ENCODE peak calls at places on chromosomes 11 and 22, in eight cellular contexts. M is CD8-positive, alpha-beta T cell; T is vagina; P is cardiac muscle cell; H is HCT116; G is fibroblast of lung; E is left ventricle myocardium inferior; Z is foreskin keratinocyte. F is an unnamed sample.

GRCh38 chr11:9577551-9577950 is 4.1 kb downstream of the WEE1 start:
- DNase-seq in G (peak; percentile 59), H (no peak), Z (no peak), P (peak; percentile 67), M (no peak), E (no peak), T (no peak), F (no peak)

GRCh38 chr22:45336971-45337431 is 27.3 kb downstream of the FAM118A start:
- DNase-seq in G (no peak), T (no peak), Z (no peak), H (no peak), P (peak; percentile 67), M (peak; percentile 63), E (peak; percentile 84), F (no peak)

GRCh38 chr11:124897681-124898680 is at the start of gene ROBO4:
- DNase-seq in H (peak; percentile 22), Z (peak; percentile 91), M (no peak), T (peak; percentile 81), P (peak; percentile 90), G (peak; percentile 94), E (peak; percentile 74), F (peak; percentile 72)

GRCh38 chr11:88603499-88603898 is 266.0 kb upstream of the CTSC start:
- DNase-seq in G (peak; percentile 30), M (no peak), P (peak; percentile 82), Z (no peak), E (no peak), T (no peak), H (no peak), F (no peak)

GRCh38 chr11:66566221-66566620 is 2.2 kb downstream of the CTSF start:
- DNase-seq in H (no peak), P (no peak), Z (no peak), M (no peak), G (no peak), E (no peak), T (no peak), F (no peak)

GRCh38 chr11:106161775-106162174 is 84.3 kb downstream of the AASDHPPT start:
- DNase-seq in H (no peak), T (no peak), G (no peak), P (no peak), Z (no peak), M (no peak), E (no peak), F (no peak)

GRCh38 chr11:65917434-65918210 is 1.2 kb downstream of the C11orf68 start:
- DNase-seq in H (no peak), E (no peak), G (no peak), Z (no peak), M (no peak), T (no peak), P (no peak), F (no peak)

GRCh38 chr22:17783773-17784480 is 9.7 kb upstream of the BID start:
- DNase-seq in Z (no peak), E (no peak), T (no peak), M (no peak), G (no peak), P (no peak), H (no peak), F (no peak)

GRCh38 chr11:69948256-69949141 is 129.3 kb upstream of the FGF3 start:
- DNase-seq in E (peak; percentile 14), G (peak; percentile 69), P (no peak), H (peak; percentile 96), T (no peak), Z (peak; percentile 50), M (no peak), F (peak; percentile 57)

GRCh38 chr22:41410311-41410751 is 28.6 kb downstream of the TEF start:
- DNase-seq in Z (no peak), P (no peak), M (no peak), E (peak; percentile 69), G (no peak), H (no peak), T (no peak), F (no peak)

GRCh38 chr11:117862019-117862725 is 14.3 kb downstream of the FXYD6 start:
- DNase-seq in G (no peak), P (no peak), T (peak; percentile 93), M (no peak), Z (no peak), E (no peak), H (no peak), F (no peak)

GRCh38 chr11:18768472-18768901 is 23.1 kb downstream of the PTPN5 start:
- DNase-seq in M (no peak), Z (no peak), E (no peak), G (no peak), P (no peak), T (no peak), H (no peak), F (no peak)

GRCh38 chr11:20597924-20598484 is 1.4 kb upstream of the SLC6A5 start:
- DNase-seq in E (no peak), G (no peak), M (no peak), T (no peak), Z (no peak), P (no peak), H (no peak), F (no peak)

GRCh38 chr11:1310772-1311468 is 1.5 kb upstream of the TOLLIP start:
- DNase-seq in P (no peak), H (no peak), G (no peak), M (peak; percentile 76), T (no peak), E (no peak), Z (no peak), F (no peak)

GRCh38 chr11:32297629-32298028 is 137.7 kb downstream of the WT1 start:
- DNase-seq in H (peak; percentile 31), E (no peak), Z (peak; percentile 11), P (peak; percentile 80), G (peak; percentile 23), T (no peak), M (no peak), F (peak; percentile 54)

DNA sequence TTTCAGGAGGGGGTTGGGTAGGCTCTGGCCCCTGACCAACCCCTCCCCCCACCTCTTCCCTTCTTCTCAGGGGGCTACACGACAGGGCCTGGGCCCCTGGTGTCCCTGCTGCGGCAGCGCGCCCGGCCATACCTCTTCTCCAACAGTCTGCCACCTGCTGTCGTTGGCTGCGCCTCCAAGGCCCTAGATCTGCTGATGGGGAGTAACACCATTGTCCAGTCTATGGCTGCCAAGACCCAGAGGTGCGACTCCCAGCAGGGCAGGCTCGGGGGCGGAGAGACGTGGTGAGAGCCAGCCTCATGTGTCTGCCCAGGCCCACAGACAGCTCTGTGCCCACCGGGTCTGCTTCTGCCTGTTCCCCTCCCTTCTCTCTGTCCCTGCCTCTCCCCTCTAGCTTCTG is 7.6 kb upstream of the GALR3 start:
- DNase-seq in H (no peak), E (no peak), G (no peak), T (no peak), Z (no peak), M (no peak), P (no peak), F (no peak)
- TF ChIP-seq CTCF in H (no peak), E (no peak), G (no peak), T (no peak), Z (no peak), M (no peak), P (no peak), F (no peak)

GRCh38 chr11:68012843-68013610 is 2.9 kb downstream of the ALDH3B1 start:
- DNase-seq in G (peak; percentile 98), T (no peak), M (no peak), E (no peak), Z (peak; percentile 76), H (peak; percentile 80), P (peak; percentile 98), F (peak; percentile 92)
- H3K27ac ChIP-seq in G (peak overlapping the region; percentile 97), T (peak overlapping the region; percentile 85), M (no peak overlapping the region), E (no peak overlapping the region), Z (no peak overlapping the region), H (peak overlapping the region; percentile 96), P (no peak overlapping the region), F (peak overlapping the region; percentile 99)

DNA sequence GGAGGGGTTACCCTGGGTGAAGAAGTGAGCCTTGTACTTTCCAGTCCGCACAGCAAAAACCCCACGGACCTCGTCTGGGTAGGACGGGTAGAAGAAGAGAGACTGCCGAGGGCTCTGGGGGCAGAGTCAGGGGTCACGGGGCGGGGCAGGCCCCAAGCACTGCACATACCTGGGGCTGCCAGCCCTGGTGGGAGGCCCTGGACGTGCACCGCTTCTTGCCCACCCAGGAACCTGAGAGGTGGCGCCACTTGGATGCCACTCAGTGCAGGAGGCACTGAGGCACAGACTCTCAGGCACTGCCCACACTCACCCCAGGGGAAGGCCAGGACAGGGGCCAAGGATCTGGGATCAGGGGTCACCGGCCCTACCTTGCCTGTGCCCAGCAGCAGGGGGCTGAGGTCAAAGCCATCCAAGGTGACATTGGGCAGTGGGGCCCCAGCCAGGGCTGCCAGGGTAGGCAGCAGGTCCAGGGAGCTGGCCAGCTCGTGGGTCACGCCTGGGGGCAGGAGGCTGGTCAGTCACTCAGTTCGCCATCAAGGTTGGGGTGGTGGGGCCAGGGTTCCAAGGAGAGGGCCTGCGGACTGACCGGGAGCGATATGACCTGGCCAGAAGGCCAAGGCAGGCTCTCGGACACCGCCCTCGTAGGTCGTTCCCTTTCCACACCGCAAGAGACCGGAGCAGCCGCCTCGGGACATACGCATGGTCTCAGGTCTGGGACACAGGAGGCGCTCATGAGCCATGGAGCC is 2.2 kb downstream of the ARSA start:
- DNase-seq in Z (no peak), M (no peak), G (no peak), E (no peak), H (no peak), P (no peak), T (peak; percentile 91), F (no peak)
- TF ChIP-seq CTCF in Z (no peak), M (no peak), G (peak; percentile 4), E (peak; percentile 32), H (peak; percentile 27), P (no peak), T (no peak), F (no peak)

GRCh38 chr22:44090571-44090905 is 66.4 kb downstream of the PARVB start:
- DNase-seq in P (no peak), G (no peak), T (no peak), H (no peak), M (no peak), E (no peak), Z (no peak), F (no peak)

GRCh38 chr22:44089717-44090570 is 65.8 kb downstream of the PARVB start:
- DNase-seq in H (no peak), P (no peak), M (no peak), Z (no peak), G (no peak), T (no peak), E (no peak), F (no peak)

GRCh38 chr22:44091021-44091721 is 67.1 kb downstream of the PARVB start:
- DNase-seq in M (no peak), Z (no peak), E (no peak), H (peak; percentile 6), P (peak; percentile 21), G (peak; percentile 12), T (no peak), F (no peak)

GRCh38 chr22:44086759-44087158 is 62.7 kb downstream of the PARVB start:
- DNase-seq in M (no peak), T (no peak), E (no peak), Z (no peak), H (no peak), P (no peak), G (no peak), F (no peak)

DNA sequence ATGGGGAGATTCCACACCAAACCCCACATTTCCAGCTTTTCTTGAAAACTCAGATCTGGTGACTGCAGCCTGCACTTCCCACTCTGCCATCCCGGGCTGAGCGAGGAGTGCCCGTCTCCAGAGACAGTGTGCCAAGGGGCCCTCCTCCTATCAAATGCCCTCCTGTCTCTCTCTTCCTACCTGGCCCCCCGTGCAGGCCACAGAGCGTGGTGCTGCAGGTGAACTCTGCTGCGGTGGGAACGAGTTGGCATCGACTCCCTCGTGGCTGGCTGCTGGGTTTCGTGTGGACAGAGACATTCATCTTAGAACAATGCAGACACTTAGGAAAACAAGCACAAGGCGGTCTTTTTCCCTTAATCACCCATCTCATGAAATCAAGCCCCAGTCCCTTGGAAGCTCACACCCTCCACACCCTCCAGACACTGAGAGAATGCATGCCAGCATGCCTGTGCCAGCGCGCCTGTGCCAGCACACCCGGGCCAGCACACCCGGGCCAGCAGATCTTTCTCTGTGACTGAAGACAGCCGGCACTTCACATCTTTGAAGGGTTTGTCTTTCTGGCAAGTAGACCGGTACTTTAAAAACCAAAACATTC is 65.0 kb downstream of the PARVB start:
- DNase-seq in T (no peak), M (no peak), G (peak; percentile 90), P (no peak), H (no peak), Z (peak; percentile 48), E (peak; percentile 66), F (peak; percentile 58)
- H3K27ac ChIP-seq in T (peak overlapping the region; percentile 25), M (no peak overlapping the region), G (no peak overlapping the region), P (no peak overlapping the region), H (no peak overlapping the region), Z (no peak overlapping the region), E (peak overlapping the region; percentile 55), F (peak overlapping the region; percentile 93)